ENCODE peak calls at places on chromosomes 1 and 21, in five cellular contexts. M is activated CD4-positive, alpha-beta T cell treated with anti-CD3 and anti-CD28 coated beads, Interleukin-2, amount 50 U/mL, for 1 hour; R is HFF-Myc; E is activated T-helper 1 cell treated with Interleukin-2 at 50 U/mL for 16 hours; C is GM04503. Y is an unnamed sample.

GRCh38 chr1:109630881-109631512 is 11.4 kb downstream of the AMPD2 start:
- DNase-seq in E (no peak), C (no peak), R (no peak), M (no peak), Y (no peak)

GRCh38 chr1:115068780-115069179 is 20.5 kb downstream of the TSPAN2 start:
- DNase-seq in R (no peak), C (no peak), E (no peak), M (no peak), Y (no peak)

GRCh38 chr1:205578780-205579571 is 52.8 kb downstream of the ELK4 start:
- DNase-seq in E (no peak), C (no peak), M (no peak), R (no peak), Y (no peak)

GRCh38 chr1:18155881-18156385 is 48.3 kb downstream of the IGSF21 start:
- DNase-seq in E (no peak), C (no peak), R (no peak), M (no peak), Y (no peak)

GRCh38 chr1:183472488-183473285 is at the start of gene SMG7:
- DNase-seq in C (no peak), R (no peak), E (peak; percentile 33), M (peak; percentile 47), Y (peak; percentile 84)

GRCh38 chr21:14762734-14763694 is 216.9 kb upstream of the SAMSN1 start:
- DNase-seq in C (no peak), R (no peak), M (no peak), E (no peak), Y (no peak)

GRCh38 chr1:60222492-60223369 is 149.2 kb upstream of the C1orf87 start:
- DNase-seq in C (no peak), R (no peak), E (no peak), M (no peak), Y (no peak)

GRCh38 chr1:10539411-10540043 is 64.8 kb downstream of the PEX14 start:
- DNase-seq in E (no peak), R (no peak), C (no peak), M (no peak), Y (no peak)

GRCh38 chr1:243550276-243550675 is 294.4 kb downstream of the SDCCAG8 start:
- DNase-seq in M (no peak), E (no peak), R (no peak), C (no peak), Y (no peak)

GRCh38 chr1:50666849-50667248 is 243.6 kb upstream of the DMRTA2 start:
- DNase-seq in E (no peak), M (no peak), R (no peak), C (no peak), Y (no peak)

GRCh38 chr1:205301220-205301821 is 20.2 kb downstream of the NUAK2 start:
- DNase-seq in R (peak; percentile 73), M (no peak), C (peak; percentile 88), E (no peak), Y (no peak)

GRCh38 chr1:152029144-152029936 is 7.5 kb downstream of the S100A11 start:
- DNase-seq in M (no peak), C (no peak), R (no peak), E (no peak), Y (no peak)

GRCh38 chr1:228375578-228376261 is 30.9 kb downstream of the TRIM11 start:
- DNase-seq in E (no peak), M (no peak), C (no peak), R (no peak), Y (no peak)

GRCh38 chr1:92839442-92839841 is 7.6 kb downstream of the RPL5 start:
- DNase-seq in C (no peak), R (no peak), M (no peak), E (no peak), Y (no peak)

GRCh38 chr1:39098569-39099250 is 72.6 kb downstream of the NDUFS5 start:
- DNase-seq in M (peak; percentile 55), E (peak; percentile 33), R (peak; percentile 89), C (no peak), Y (peak; percentile 85)

GRCh38 chr1:173714441-173714758 is 381 bp upstream of the KLHL20 start:
- DNase-seq in R (no peak), E (no peak), M (no peak), C (no peak), Y (no peak)

GRCh38 chr1:154429118-154429517 is 24.0 kb downstream of the IL6R start:
- DNase-seq in C (no peak), R (no peak), E (no peak), M (no peak), Y (no peak)

GRCh38 chr1:98732985-98733781 is 71.7 kb downstream of the SNX7 start:
- DNase-seq in M (no peak), R (no peak), C (no peak), E (no peak), Y (no peak)

GRCh38 chr1:13820456-13820855 is 120.5 kb downstream of the PRDM2 start:
- DNase-seq in E (no peak), R (no peak), M (no peak), C (no peak), Y (no peak)

GRCh38 chr21:39048574-39048973 is 134.7 kb downstream of the PSMG1 start:
- DNase-seq in R (no peak), C (no peak), M (no peak), E (no peak), Y (no peak)

GRCh38 chr1:231177226-231177625 is 15.4 kb downstream of the TRIM67 start:
- DNase-seq in R (no peak), M (no peak), E (no peak), C (no peak), Y (no peak)

GRCh38 chr1:150810958-150811676 is 3.1 kb upstream of the CTSK start:
- DNase-seq in R (no peak), C (no peak), E (no peak), M (no peak), Y (no peak)

GRCh38 chr1:153293847-153294246 is 18.9 kb downstream of the PGLYRP3 start:
- DNase-seq in R (no peak), E (no peak), C (no peak), M (peak; percentile 2), Y (no peak)

GRCh38 chr1:218957971-218958370 is 215.7 kb upstream of the LYPLAL1 start:
- DNase-seq in M (no peak), C (no peak), E (no peak), R (no peak), Y (no peak)

GRCh38 chr1:154567386-154568164 is at the start of gene CHRNB2:
- DNase-seq in R (no peak), M (peak; percentile 68), C (no peak), E (peak; percentile 58), Y (peak; percentile 91)

GRCh38 chr21:45995686-45996179 is 14.2 kb downstream of the COL6A1 start:
- DNase-seq in C (no peak), E (no peak), R (no peak), M (no peak), Y (peak; percentile 62)

GRCh38 chr1:62294211-62294610 is 25.0 kb downstream of the KANK4 start:
- DNase-seq in C (no peak), R (no peak), E (no peak), M (no peak), Y (no peak)

GRCh38 chr1:27605796-27606707 is 2.1 kb upstream of the AHDC1 start:
- DNase-seq in C (no peak), E (peak; percentile 35), R (no peak), M (peak; percentile 63), Y (peak; percentile 86)

GRCh38 chr1:60171793-60172192 is 98.2 kb upstream of the C1orf87 start:
- DNase-seq in E (no peak), M (no peak), C (peak; percentile 57), R (peak; percentile 15), Y (no peak)

GRCh38 chr1:213931804-213932203 is 56.0 kb upstream of the PROX1 start:
- DNase-seq in C (no peak), R (no peak), M (no peak), E (no peak), Y (no peak)

GRCh38 chr1:37606481-37607263 is 10.9 kb upstream of the GNL2 start:
- DNase-seq in E (no peak), C (peak; percentile 47), R (no peak), M (no peak), Y (no peak)

GRCh38 chr1:191895049-191895448 is 263.2 kb upstream of the RGS18 start:
- DNase-seq in M (no peak), R (no peak), C (no peak), E (no peak), Y (no peak)

GRCh38 chr1:87224209-87224608 is 104.5 kb upstream of the LMO4 start:
- DNase-seq in E (no peak), M (no peak), R (peak; percentile 85), C (peak; percentile 97), Y (no peak)

GRCh38 chr1:181778630-181779285 is 282.8 kb downstream of the ZNF648 start:
- DNase-seq in C (no peak), R (no peak), M (no peak), E (no peak), Y (no peak)

GRCh38 chr1:59089922-59090457 is 206.9 kb upstream of the FGGY start:
- DNase-seq in M (no peak), E (no peak), R (no peak), C (no peak), Y (no peak)

GRCh38 chr1:32901823-32902534 is 790 bp upstream of the TMEM54 start:
- DNase-seq in R (no peak), C (no peak), E (no peak), M (no peak), Y (no peak)

GRCh38 chr1:42214447-42214871 is 49.9 kb upstream of the GUCA2A start:
- DNase-seq in C (no peak), M (no peak), R (no peak), E (no peak), Y (no peak)

GRCh38 chr1:43549921-43550597 is 19.4 kb downstream of the PTPRF start:
- DNase-seq in M (no peak), C (no peak), E (no peak), R (no peak), Y (no peak)

GRCh38 chr1:205441716-205442050 is 14.2 kb downstream of the BLACAT1 start:
- DNase-seq in M (no peak), E (no peak), R (no peak), C (no peak), Y (no peak)

GRCh38 chr1:208267896-208268295 is 23.7 kb upstream of the PLXNA2 start:
- DNase-seq in R (no peak), M (no peak), E (no peak), C (no peak), Y (no peak)

Y was measured in activated effector memory CD4-positive, alpha-beta T cell treated with anti-CD3 and anti-CD28 coated beads, Interleukin-2, amount 50 U/mL, for 16 hours.